ENCODE peak calls at places on chromosomes 2 and 18, in seven cellular contexts. G, L, E, U, A, I and C are unnamed samples.

GRCh38 chr18:10490401-10491289 is 35.2 kb upstream of the NAPG start:
- DNase-seq in L (no peak), U (no peak), A (no peak), G (no peak), E (no peak), I (no peak), C (no peak)

GRCh38 chr2:109369671-109370191 is 240.7 kb downstream of the SH3RF3 start:
- DNase-seq in I (peak; percentile 20), E (no peak), A (no peak), U (no peak), G (no peak), L (no peak), C (no peak)

GRCh38 chr18:66873899-66874298 is 270.0 kb upstream of the CDH19 start:
- DNase-seq in I (no peak), A (no peak), G (no peak), E (no peak), U (no peak), L (no peak), C (no peak)

GRCh38 chr2:227310756-227311110 is 14.3 kb upstream of the MFF start:
- DNase-seq in G (no peak), I (no peak), A (no peak), E (no peak), U (no peak), L (peak; percentile 63), C (no peak)

GRCh38 chr2:88199912-88200682 is 30.0 kb downstream of the THNSL2 start:
- DNase-seq in U (no peak), G (peak; percentile 35), E (no peak), A (no peak), I (peak; percentile 34), L (no peak), C (peak; percentile 2)

GRCh38 chr2:223784221-223784772 is 53.1 kb downstream of the AP1S3 start:
- DNase-seq in U (no peak), I (no peak), E (no peak), A (no peak), G (no peak), L (no peak), C (no peak)

GRCh38 chr2:112584134-112584890 is at the start of gene CHCHD5:
- DNase-seq in I (peak; percentile 95), A (peak; percentile 97), L (peak; percentile 82), G (peak; percentile 91), U (peak; percentile 94), E (peak; percentile 81), C (peak; percentile 97)

GRCh38 chr2:191008286-191008685 is 5.7 kb downstream of the STAT1 start:
- DNase-seq in L (no peak), I (no peak), A (no peak), U (no peak), E (no peak), G (no peak), C (no peak)

GRCh38 chr2:119823734-119824334 is 64.1 kb downstream of the PTPN4 start:
- DNase-seq in E (peak; percentile 10), U (no peak), G (no peak), I (no peak), L (no peak), A (peak; percentile 76), C (peak; percentile 70)

DNA sequence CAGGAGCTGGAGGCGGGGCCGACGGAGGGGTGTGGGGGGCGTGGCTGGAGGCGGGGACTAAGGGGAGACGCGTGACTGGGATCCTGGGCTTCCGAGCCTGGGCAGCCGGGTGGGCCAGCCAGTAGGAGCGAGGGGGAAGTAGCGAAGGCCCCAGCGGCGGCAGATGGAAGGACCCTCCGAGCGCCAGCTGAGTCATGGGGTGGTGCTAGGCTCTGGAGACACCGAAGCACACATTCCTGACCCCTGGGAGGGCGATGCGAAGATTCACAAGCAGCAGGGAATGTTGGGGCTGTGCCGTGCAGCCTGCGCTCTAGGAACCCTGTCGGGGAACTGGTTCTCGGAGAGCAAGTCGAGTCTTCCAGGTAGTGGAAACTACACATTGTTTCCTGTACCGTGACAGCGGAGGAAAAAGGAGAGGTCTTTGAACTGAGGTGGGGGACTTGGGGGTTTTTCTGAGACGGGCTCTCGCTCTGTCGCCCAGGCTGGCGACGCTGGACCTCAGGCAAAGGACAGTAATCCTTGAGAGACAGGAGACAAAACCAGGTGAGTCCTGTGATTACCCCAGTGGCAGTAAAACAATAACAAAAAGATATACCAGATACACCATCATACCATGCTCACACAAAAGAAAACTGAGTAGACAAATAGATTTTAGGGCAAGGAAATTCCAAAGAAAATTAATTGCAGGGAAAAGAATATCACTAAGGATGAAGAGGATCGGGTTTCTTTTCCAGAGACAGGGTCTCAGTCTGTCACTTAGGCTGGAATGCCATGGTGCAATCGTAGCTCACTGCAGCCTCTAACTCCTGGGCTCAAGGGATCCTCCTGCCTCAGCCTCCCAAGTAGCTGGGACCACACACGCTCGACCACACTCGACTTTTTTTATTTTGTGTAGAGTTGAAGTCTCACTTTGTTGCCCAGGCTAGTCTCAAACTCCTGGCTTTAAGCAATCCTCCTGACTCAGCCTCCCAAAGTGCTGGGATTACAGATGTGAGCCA is 828 bp upstream of the AFG3L2 start:
- DNase-seq in A (no peak), I (no peak), G (no peak), U (no peak), E (no peak), L (peak; percentile 89), C (peak; percentile 97)
- TF ChIP-seq CTCF in A (peak; percentile 10), I (peak; percentile 19), G (no peak), U (peak; percentile 14), E (peak; percentile 3), L (no peak), C (no peak)

DNA sequence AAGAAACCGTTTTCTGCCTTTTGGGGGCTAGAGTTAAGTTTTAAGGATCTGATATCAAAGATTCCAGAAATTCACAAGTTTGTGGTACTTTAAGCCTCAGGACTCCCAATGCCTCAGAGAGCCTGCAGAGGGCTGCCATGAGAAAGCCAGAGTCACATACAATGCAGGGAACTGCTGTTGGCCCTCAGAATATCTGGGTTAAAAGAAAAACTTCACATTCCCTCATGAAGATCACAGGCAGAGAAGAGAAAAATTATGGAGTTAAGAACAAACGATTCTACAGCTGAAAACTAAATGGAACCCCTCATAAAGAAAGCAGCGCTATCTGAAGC is 39.5 kb downstream of the HDAC4 start:
- DNase-seq in I (no peak), E (no peak), U (no peak), L (no peak), A (peak; percentile 26), G (no peak), C (no peak)
- TF ChIP-seq CTCF in I (no peak), E (peak; percentile 23), U (no peak), L (peak; percentile 16), A (peak; percentile 43), G (no peak), C (peak; percentile 60)

GRCh38 chr2:24009680-24010476 is at the start of gene MFSD2B:
- DNase-seq in U (no peak), L (no peak), E (no peak), A (no peak), I (no peak), G (no peak), C (peak; percentile 13)
- TF ChIP-seq CTCF in U (no peak), L (no peak), E (no peak), A (no peak), I (no peak), G (no peak), C (no peak)

DNA sequence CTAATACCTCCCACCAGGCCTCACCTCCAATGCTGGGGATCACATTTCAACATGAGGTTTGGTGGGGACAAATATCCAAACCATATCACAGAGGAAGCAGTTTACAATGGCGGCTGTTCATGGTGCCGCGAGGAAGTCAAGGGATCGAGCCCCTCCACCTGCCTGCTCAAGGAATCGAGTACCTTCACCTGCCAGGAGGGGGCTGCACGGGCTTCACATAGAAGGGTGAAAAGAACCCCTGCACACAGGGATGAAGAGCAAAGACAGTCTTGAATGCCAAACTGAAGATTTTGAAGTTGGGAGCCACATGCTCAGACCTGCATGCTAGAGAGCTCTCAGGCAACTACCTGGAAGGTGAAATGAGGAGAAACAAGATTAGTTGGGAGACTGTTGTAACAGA is 110.3 kb downstream of the KCNF1 start:
- DNase-seq in L (no peak), A (no peak), G (no peak), E (no peak), U (no peak), I (peak; percentile 13), C (no peak)
- TF ChIP-seq CTCF in L (no peak), A (no peak), G (no peak), E (no peak), U (no peak), I (no peak), C (no peak)

DNA sequence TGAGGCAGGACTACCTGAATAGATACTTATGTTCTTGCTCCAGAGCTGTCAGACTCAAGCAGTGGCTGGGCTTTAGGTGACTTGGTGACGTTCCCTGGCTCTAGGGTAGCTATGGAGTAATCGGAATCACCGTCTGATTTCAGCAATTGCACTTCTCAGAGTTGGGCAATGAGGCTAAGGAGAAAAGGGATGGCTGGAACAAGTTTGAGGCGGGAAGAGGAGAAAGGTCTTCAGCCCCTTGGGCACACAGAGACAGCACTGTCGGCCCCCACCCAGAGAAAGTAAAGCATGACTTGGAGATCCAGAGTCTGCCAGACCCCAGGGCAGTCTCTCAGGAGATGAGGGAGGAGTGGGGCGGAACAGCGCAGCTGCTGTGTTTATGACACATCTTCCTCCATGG is 114.4 kb downstream of the KLHL29 start:
- DNase-seq in I (no peak), U (no peak), G (no peak), L (no peak), E (no peak), A (peak; percentile 14), C (no peak)
- TF ChIP-seq CTCF in I (no peak), U (no peak), G (no peak), L (no peak), E (no peak), A (no peak), C (no peak)